ENCODE peak calls at places on chromosomes 12 and 14, in seven cellular contexts. One of them, this sample, is unnamed.

GRCh38 chr12:52220456-52220855 is 12.6 kb upstream of the KRT7 start:
- DNase-seq in substantia nigra: no peak
- DNase-seq in HTR-8/SVneo: no peak
- DNase-seq in ovary: no peak
- DNase-seq in tibial nerve: no peak
- DNase-seq in LoVo: no peak
- DNase-seq in Kasumi-1: no peak
- DNase-seq in this sample: no peak

GRCh38 chr14:84877061-84877460 is 652.9 kb upstream of the FLRT2 start:
- DNase-seq in substantia nigra: no peak
- DNase-seq in HTR-8/SVneo: no peak
- DNase-seq in ovary: no peak
- DNase-seq in tibial nerve: no peak
- DNase-seq in LoVo: no peak
- DNase-seq in Kasumi-1: no peak
- DNase-seq in this sample: no peak

GRCh38 chr14:89479802-89480201 is 62.8 kb upstream of the FOXN3 start:
- DNase-seq in substantia nigra: no peak
- DNase-seq in HTR-8/SVneo: no peak
- DNase-seq in ovary: no peak
- DNase-seq in tibial nerve: no peak
- DNase-seq in LoVo: no peak
- DNase-seq in Kasumi-1: no peak
- DNase-seq in this sample: no peak

GRCh38 chr12:103556890-103557667 is 30.0 kb upstream of the STAB2 start:
- DNase-seq in substantia nigra: no peak
- DNase-seq in HTR-8/SVneo: no peak
- DNase-seq in ovary: no peak
- DNase-seq in tibial nerve: peak
- DNase-seq in LoVo: no peak
- DNase-seq in Kasumi-1: no peak
- DNase-seq in this sample: no peak

GRCh38 chr14:99579077-99579836 is 24.8 kb downstream of the CCDC85C start:
- DNase-seq in substantia nigra: no peak
- DNase-seq in HTR-8/SVneo: no peak
- DNase-seq in ovary: no peak
- DNase-seq in tibial nerve: no peak
- DNase-seq in LoVo: no peak
- DNase-seq in Kasumi-1: no peak
- DNase-seq in this sample: no peak

GRCh38 chr12:53657041-53657440 is 18.8 kb downstream of the ATP5MC2 start:
- DNase-seq in substantia nigra: no peak
- DNase-seq in HTR-8/SVneo: no peak
- DNase-seq in ovary: no peak
- DNase-seq in tibial nerve: no peak
- DNase-seq in LoVo: no peak
- DNase-seq in Kasumi-1: no peak
- DNase-seq in this sample: no peak

GRCh38 chr12:47882796-47883546 is 21.8 kb downstream of the VDR start:
- DNase-seq in substantia nigra: no peak
- DNase-seq in HTR-8/SVneo: no peak
- DNase-seq in ovary: no peak
- DNase-seq in tibial nerve: no peak
- DNase-seq in LoVo: no peak
- DNase-seq in Kasumi-1: no peak
- DNase-seq in this sample: peak

GRCh38 chr12:71385155-71385554 is 54.4 kb upstream of the LGR5 start:
- DNase-seq in substantia nigra: no peak
- DNase-seq in HTR-8/SVneo: no peak
- DNase-seq in ovary: no peak
- DNase-seq in tibial nerve: no peak
- DNase-seq in LoVo: no peak
- DNase-seq in Kasumi-1: peak
- DNase-seq in this sample: no peak

GRCh38 chr12:102297412-102297811 is 99.8 kb upstream of the PMCH start:
- DNase-seq in substantia nigra: no peak
- DNase-seq in HTR-8/SVneo: no peak
- DNase-seq in ovary: no peak
- DNase-seq in tibial nerve: no peak
- DNase-seq in LoVo: no peak
- DNase-seq in Kasumi-1: no peak
- DNase-seq in this sample: no peak

GRCh38 chr12:121461048-121461447 is 61.1 kb downstream of the RNF34 start:
- DNase-seq in substantia nigra: no peak
- DNase-seq in HTR-8/SVneo: no peak
- DNase-seq in ovary: no peak
- DNase-seq in tibial nerve: no peak
- DNase-seq in LoVo: no peak
- DNase-seq in Kasumi-1: no peak
- DNase-seq in this sample: peak

GRCh38 chr12:115351513-115352077 is 667.6 kb upstream of the TBX3 start:
- DNase-seq in substantia nigra: no peak
- DNase-seq in HTR-8/SVneo: no peak
- DNase-seq in ovary: no peak
- DNase-seq in tibial nerve: no peak
- DNase-seq in LoVo: no peak
- DNase-seq in Kasumi-1: no peak
- DNase-seq in this sample: no peak

GRCh38 chr14:60310086-60310684 is 61.2 kb downstream of the PPM1A start:
- DNase-seq in substantia nigra: no peak
- DNase-seq in HTR-8/SVneo: no peak
- DNase-seq in ovary: no peak
- DNase-seq in tibial nerve: no peak
- DNase-seq in LoVo: no peak
- DNase-seq in Kasumi-1: no peak
- DNase-seq in this sample: no peak

GRCh38 chr12:53766881-53767280 is 15.1 kb upstream of the CISTR start:
- DNase-seq in substantia nigra: no peak
- DNase-seq in HTR-8/SVneo: no peak
- DNase-seq in ovary: no peak
- DNase-seq in tibial nerve: no peak
- DNase-seq in LoVo: no peak
- DNase-seq in Kasumi-1: no peak
- DNase-seq in this sample: no peak